ENCODE peak calls at places on chromosomes 12 and 14, in four cellular contexts. G is H9, C is mesendoderm, M is H1. Y is an unnamed sample.

GRCh38 chr12:116382456-116382902 is 105.0 kb upstream of the MED13L start:
- DNase-seq in G (no peak), C (peak), M (no peak), Y (peak)

GRCh38 chr12:9754984-9755383 is 5.7 kb downstream of the CD69 start:
- DNase-seq in G (no peak), C (peak), M (no peak), Y (no peak)

GRCh38 chr14:75995372-75996041 is 9.9 kb downstream of the IFT43 start:
- DNase-seq in G (no peak), C (no peak), M (no peak), Y (peak)

GRCh38 chr12:96617178-96617577 is 127.8 kb downstream of the CFAP54 start:
- DNase-seq in G (no peak), C (peak), M (no peak), Y (no peak)

GRCh38 chr12:124588689-124589318 is 21.4 kb upstream of the NCOR2 start:
- DNase-seq in G (no peak), C (no peak), M (no peak), Y (peak)

GRCh38 chr14:61520546-61520945 is 174.8 kb upstream of the HIF1A start:
- DNase-seq in G (no peak), C (no peak), M (no peak), Y (no peak)

GRCh38 chr12:75837700-75838099 is 193.9 kb downstream of the PHLDA1 start:
- DNase-seq in G (no peak), C (peak), M (no peak), Y (no peak)

GRCh38 chr14:79080040-79080439 is 909.9 kb downstream of the NRXN3 start:
- DNase-seq in G (no peak), C (no peak), M (no peak), Y (no peak)

GRCh38 chr12:92030618-92031017 is 115.0 kb downstream of the BTG1 start:
- DNase-seq in G (no peak), C (no peak), M (no peak), Y (peak)

GRCh38 chr14:94989946-94990345 is 167.4 kb downstream of the DICER1 start:
- DNase-seq in G (no peak), C (no peak), M (no peak), Y (no peak)

GRCh38 chr14:94992046-94992445 is 165.3 kb downstream of the DICER1 start:
- DNase-seq in G (no peak), C (no peak), M (no peak), Y (no peak)

GRCh38 chr14:94989417-94989816 is 167.9 kb downstream of the DICER1 start:
- DNase-seq in G (no peak), C (no peak), M (no peak), Y (no peak)

DNA sequence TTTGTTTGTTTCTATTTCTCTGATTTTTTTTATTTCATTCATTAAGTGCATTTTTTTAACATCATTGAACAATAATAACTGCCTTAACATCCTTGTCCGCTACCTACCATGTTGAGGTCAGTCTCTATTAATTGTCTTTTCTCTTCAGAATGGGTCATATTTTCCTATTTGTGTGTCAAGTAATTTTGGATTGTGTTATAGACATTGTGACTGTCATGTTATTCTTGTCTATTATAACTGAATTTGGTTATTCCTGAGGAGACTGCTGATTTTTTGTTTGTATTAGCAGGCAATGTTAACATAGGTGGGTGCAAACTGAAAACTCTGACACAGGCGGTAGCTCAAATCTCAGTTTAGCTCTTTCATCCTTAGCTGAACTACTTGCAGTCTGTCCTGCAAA is 169.9 kb downstream of the DICER1 start:
- DNase-seq in G (no peak), C (no peak), M (no peak), Y (no peak)
- H3K27ac ChIP-seq in G (no peak), C (no peak), M (no peak), Y (no peak)

DNA sequence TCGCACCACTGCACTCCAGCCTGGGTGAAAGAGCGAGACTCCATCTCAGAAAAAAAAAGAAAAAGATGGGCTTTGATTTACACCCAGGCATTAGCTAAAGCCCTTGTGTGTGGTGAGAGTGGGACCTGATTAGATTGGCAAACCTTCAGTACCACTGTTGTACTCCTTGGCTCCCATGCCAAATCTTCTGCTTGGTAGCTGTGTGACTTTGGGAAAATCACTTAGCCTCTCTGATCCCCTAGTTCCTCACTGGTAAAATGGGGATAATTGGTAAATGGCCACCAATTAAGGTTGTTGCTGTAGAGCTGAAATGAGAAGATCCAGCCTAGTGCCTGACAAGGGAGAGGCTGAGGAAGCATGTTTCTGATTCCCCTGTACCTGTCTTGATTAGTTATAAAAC is 63.7 kb downstream of the SLC25A47 start:
- DNase-seq in G (no peak), C (no peak), M (no peak), Y (no peak)
- H3K56ac ChIP-seq in G (no peak), C (no peak), M (no peak), Y (no peak)

DNA sequence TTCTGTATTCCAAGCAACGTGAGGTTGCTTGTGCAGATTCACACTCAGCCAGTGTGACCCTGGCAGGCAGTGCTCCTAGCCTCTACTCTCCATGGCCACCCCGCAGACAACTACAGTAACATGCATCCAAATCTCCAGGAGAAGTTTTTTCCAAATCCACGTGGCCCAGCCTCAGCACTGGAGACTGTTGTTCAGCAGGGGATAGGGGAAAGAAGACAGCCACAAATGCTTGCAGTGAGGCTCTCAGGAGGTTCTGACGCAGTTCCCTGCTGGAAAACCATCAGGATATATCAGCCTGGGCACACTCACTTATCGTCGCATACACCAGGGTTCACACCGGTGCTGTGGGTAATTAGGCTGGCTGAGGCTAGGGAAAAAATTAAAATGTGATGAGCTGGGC is 16.2 kb downstream of the IQSEC3 start:
- DNase-seq in G (no peak), C (no peak), M (no peak), Y (no peak)
- H3K27ac ChIP-seq in G (no peak), C (no peak), M (no peak), Y (no peak)

GRCh38 chr14:67645414-67645813 is 25.7 kb downstream of the ARG2 start:
- DNase-seq in G (no peak), C (no peak), M (no peak), Y (no peak)
- H3K56ac ChIP-seq in G (no peak), C (no peak), M (no peak), Y (no peak)

GRCh38 chr12:53623986-53624385 is 2.2 kb downstream of the ATF7 start:
- DNase-seq in G (no peak), C (no peak), M (no peak), Y (peak)

GRCh38 chr12:53624956-53625355 is 1.2 kb downstream of the ATF7 start:
- DNase-seq in G (no peak), C (no peak), M (no peak), Y (no peak)

GRCh38 chr12:53625373-53625945 is 723 bp downstream of the ATF7 start:
- DNase-seq in G (no peak), C (no peak), M (no peak), Y (no peak)

GRCh38 chr12:53623526-53623925 is 2.7 kb downstream of the ATF7 start:
- DNase-seq in G (no peak), C (no peak), M (no peak), Y (peak)

DNA sequence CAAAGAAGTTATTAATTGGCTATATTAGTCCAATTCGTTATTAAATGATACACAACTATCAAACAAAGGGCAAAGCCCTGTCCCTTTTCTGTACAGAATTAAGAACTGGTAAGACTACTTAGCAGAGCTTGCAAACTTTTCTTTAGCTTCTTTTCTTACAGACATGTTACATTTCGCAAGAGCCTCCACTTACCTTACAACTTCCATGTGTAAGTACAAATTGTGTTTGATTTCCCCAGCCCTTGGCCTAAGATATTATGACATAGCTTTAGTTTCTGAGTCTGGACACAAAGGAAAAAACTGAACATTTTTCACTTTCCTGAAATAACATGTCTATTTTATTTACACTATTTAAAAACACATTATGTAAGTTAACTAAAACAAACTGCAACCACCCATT is 1.7 kb downstream of the ATF7 start:
- DNase-seq in G (no peak), C (no peak), M (no peak), Y (peak)
- H3K27ac ChIP-seq in G (no peak), C (no peak), M (no peak), Y (no peak)

GRCh38 chr12:1069846-1070245 is 78.8 kb downstream of the ERC1 start:
- DNase-seq in G (no peak), C (no peak), M (no peak), Y (no peak)

GRCh38 chr12:1071182-1071581 is 80.2 kb downstream of the ERC1 start:
- DNase-seq in G (no peak), C (no peak), M (no peak), Y (no peak)

GRCh38 chr12:1077036-1077803 is 86.2 kb downstream of the ERC1 start:
- DNase-seq in G (no peak), C (no peak), M (no peak), Y (no peak)

GRCh38 chr12:1078002-1078401 is 87.0 kb downstream of the ERC1 start:
- DNase-seq in G (no peak), C (no peak), M (no peak), Y (no peak)

GRCh38 chr12:1073652-1074051 is 82.6 kb downstream of the ERC1 start:
- DNase-seq in G (no peak), C (peak), M (no peak), Y (no peak)
- H3K56ac ChIP-seq in G (no peak), C (no peak), M (no peak), Y (no peak)

Y was measured in IMR-90.